ENCODE peak calls at places on chromosomes 5 and 9, in five cellular contexts. N is GOT3, Y is hypothalamus, C is WTC11, W is HEK293T. X is an unnamed sample.

GRCh38 chr5:133932441-133933168 is 35.8 kb downstream of the C5orf15 start:
- DNase-seq in N (no peak), Y (no peak), C (no peak), W (no peak), X (no peak)

GRCh38 chr5:31078931-31079330 is 114.6 kb upstream of the CDH6 start:
- DNase-seq in N (no peak), Y (no peak), C (no peak), W (no peak), X (no peak)

GRCh38 chr5:14685757-14686156 is 21.2 kb downstream of the OTULIN start:
- DNase-seq in N (no peak), Y (peak), C (peak), W (peak), X (peak)

GRCh38 chr5:169716287-169716686 is 79.2 kb downstream of the DOCK2 start:
- DNase-seq in N (no peak), Y (no peak), C (no peak), W (no peak), X (peak)

GRCh38 chr5:89904442-89904841 is 505.1 kb downstream of the CETN3 start:
- DNase-seq in N (no peak), Y (no peak), C (no peak), W (no peak), X (peak)

GRCh38 chr9:134961331-134962064 is 43.8 kb upstream of the FCN1 start:
- DNase-seq in N (no peak), Y (no peak), C (peak), W (no peak), X (no peak)

GRCh38 chr9:114231218-114232090 is 76.1 kb downstream of the COL27A1 start:
- DNase-seq in N (no peak), Y (no peak), C (no peak), W (no peak), X (no peak)

GRCh38 chr9:89442981-89443817 is 54.7 kb downstream of the SEMA4D start:
- DNase-seq in N (no peak), Y (no peak), C (no peak), W (no peak), X (no peak)

GRCh38 chr9:29556317-29556716 is 1983.0 kb upstream of the C9orf72 start:
- DNase-seq in N (no peak), Y (no peak), C (no peak), W (no peak), X (no peak)

GRCh38 chr9:2849943-2850342 is 6.0 kb upstream of the PUM3 start:
- DNase-seq in N (no peak), Y (no peak), C (peak), W (no peak), X (no peak)

GRCh38 chr9:94927762-94928158 is 201.3 kb downstream of the AOPEP start:
- DNase-seq in N (no peak), Y (no peak), C (no peak), W (no peak), X (no peak)

GRCh38 chr9:134323741-134324358 is 2.4 kb upstream of the RXRA start:
- DNase-seq in N (no peak), Y (peak), C (no peak), W (no peak), X (no peak)

GRCh38 chr9:107587175-107587963 is 97.8 kb upstream of the KLF4 start:
- DNase-seq in N (no peak), Y (no peak), C (no peak), W (no peak), X (no peak)

GRCh38 chr5:1671351-1671750 is 128.3 kb downstream of the MRPL36 start:
- DNase-seq in N (no peak), Y (no peak), C (no peak), W (no peak), X (no peak)

GRCh38 chr9:35745569-35745968 is 3.5 kb downstream of the GBA2 start:
- DNase-seq in N (no peak), Y (no peak), C (no peak), W (no peak), X (no peak)

GRCh38 chr9:93126825-93127368 is 7.2 kb downstream of the NINJ1 start:
- DNase-seq in N (no peak), Y (peak), C (no peak), W (no peak), X (no peak)

GRCh38 chr5:143355710-143356109 is 47.8 kb downstream of the NR3C1 start:
- DNase-seq in N (no peak), Y (peak), C (no peak), W (peak), X (no peak)

GRCh38 chr5:124655943-124656459 is 90.4 kb downstream of the ZNF608 start:
- DNase-seq in N (no peak), Y (no peak), C (no peak), W (peak), X (no peak)

GRCh38 chr9:90642570-90643539 is at the start of gene DIRAS2:
- DNase-seq in N (no peak), Y (peak), C (peak), W (peak), X (no peak)

GRCh38 chr9:122347348-122348287 is 23.2 kb upstream of the PTGS1 start:
- DNase-seq in N (no peak), Y (no peak), C (no peak), W (no peak), X (no peak)

GRCh38 chr5:149641000-149641576 is 59.8 kb downstream of the ARHGEF37 start:
- DNase-seq in N (no peak), Y (no peak), C (no peak), W (no peak), X (no peak)